ENCODE peak calls at places on chromosomes 12 and 14, in six cellular contexts. P, L, O, C, D and M are unnamed samples.

GRCh38 chr14:59482471-59483331 is 1.5 kb downstream of the L3HYPDH start:
- DNase-seq in L (peak), P (no peak), C (peak), O (peak), D (peak), M (no peak)

GRCh38 chr12:50786498-50787231 is 22.8 kb downstream of the ATF1 start:
- DNase-seq in O (peak), L (peak), C (peak), D (no peak), P (no peak), M (no peak)

GRCh38 chr12:124651508-124652273 is 84.3 kb upstream of the NCOR2 start:
- DNase-seq in O (no peak), D (no peak), L (no peak), P (no peak), C (no peak), M (peak)

GRCh38 chr12:49232940-49233841 is 31.7 kb upstream of the TUBA1C start:
- DNase-seq in C (no peak), D (peak), O (peak), P (peak), L (peak), M (peak)

GRCh38 chr12:79776111-79776510 is 85.3 kb upstream of the PAWR start:
- DNase-seq in P (no peak), C (peak), O (peak), D (no peak), L (peak), M (no peak)

GRCh38 chr14:104240426-104241157 is 102.2 kb downstream of the KIF26A start:
- DNase-seq in O (no peak), D (peak), L (no peak), C (no peak), P (peak), M (peak)

GRCh38 chr12:118960865-118961264 is 20.5 kb upstream of the SRRM4 start:
- DNase-seq in C (no peak), L (no peak), D (no peak), O (no peak), P (no peak), M (no peak)

GRCh38 chr12:46371718-46372130 is 849 bp downstream of the SLC38A2 start:
- DNase-seq in L (peak), D (peak), P (peak), O (no peak), C (peak), M (peak)

GRCh38 chr14:24960816-24961215 is 89.1 kb downstream of the STXBP6 start:
- DNase-seq in P (no peak), D (no peak), C (peak), O (peak), L (no peak), M (no peak)

GRCh38 chr12:117936722-117937484 is 31.9 kb downstream of the KSR2 start:
- DNase-seq in P (no peak), C (no peak), O (no peak), D (no peak), L (no peak), M (no peak)

GRCh38 chr12:68199127-68199526 is 26.5 kb downstream of the IL26 start:
- DNase-seq in C (no peak), P (no peak), D (no peak), O (no peak), L (no peak), M (no peak)

GRCh38 chr12:13277278-13277677 is 80.8 kb downstream of the EMP1 start:
- DNase-seq in L (no peak), D (no peak), C (no peak), O (no peak), P (no peak), M (no peak)

GRCh38 chr14:57871487-57872080 is 5.7 kb upstream of the SLC35F4 start:
- DNase-seq in D (peak), L (peak), O (peak), P (no peak), C (peak), M (no peak)

GRCh38 chr12:4535871-4536270 is 2.8 kb upstream of the RAD51AP1 start:
- DNase-seq in P (no peak), O (no peak), L (no peak), C (no peak), D (no peak), M (no peak)

GRCh38 chr12:69838086-69838440 is 13.0 kb downstream of the MYRFL start:
- DNase-seq in P (no peak), D (no peak), O (no peak), L (no peak), C (no peak), M (no peak)

DNA sequence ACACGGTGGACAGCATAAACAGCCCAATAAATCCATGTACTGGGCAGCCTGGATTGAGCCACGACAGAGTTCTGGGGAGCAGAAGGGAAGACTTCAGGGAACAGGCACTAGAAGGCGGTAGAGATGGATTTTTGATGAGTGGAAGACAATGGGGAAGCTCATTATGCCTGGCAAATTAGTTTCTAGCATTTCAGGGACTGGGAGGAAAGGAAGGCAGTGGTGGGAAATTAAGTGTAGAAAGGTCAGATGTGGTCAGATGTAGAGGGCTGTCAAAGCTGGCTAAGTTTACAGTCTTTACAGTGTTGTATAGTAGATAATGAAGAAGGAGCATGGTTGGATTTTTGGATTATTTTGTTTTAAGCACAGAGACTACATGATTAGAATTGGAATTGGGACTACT is 9.1 kb downstream of the EGLN3 start:
- DNase-seq in O (no peak), L (no peak), D (no peak), C (no peak), P (no peak), M (no peak)
- TF ChIP-seq CTCF in O (no peak), L (no peak), D (no peak), C (no peak), P (no peak), M (no peak)

DNA sequence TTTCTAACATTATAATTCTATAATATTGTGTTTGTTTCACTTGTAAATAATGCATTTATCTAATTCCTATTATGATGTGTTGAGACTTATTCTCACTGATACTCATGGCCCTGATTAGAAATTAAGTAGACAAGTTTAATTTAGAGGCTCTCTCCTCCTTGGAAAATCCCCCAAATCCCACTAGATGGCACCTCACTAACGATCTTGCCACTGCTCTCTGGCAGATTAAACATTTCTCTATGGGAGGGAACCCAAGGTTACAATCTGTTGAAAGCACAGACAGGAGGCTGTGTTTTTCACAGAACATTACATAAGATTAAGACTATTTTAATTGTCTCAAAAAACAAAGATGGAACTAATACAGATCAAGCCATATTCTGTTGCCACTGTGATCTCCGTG is 318.7 kb downstream of the LRFN5 start:
- DNase-seq in C (no peak), L (peak), O (no peak), P (no peak), D (peak), M (no peak)
- TF ChIP-seq CTCF in C (no peak), L (peak), O (peak), P (peak), D (peak), M (no peak)

GRCh38 chr14:93736378-93737014 is 51.8 kb downstream of the PRIMA1 start:
- DNase-seq in P (no peak), C (no peak), L (no peak), O (no peak), D (peak), M (peak)
- TF ChIP-seq CTCF in P (peak), C (no peak), L (no peak), O (no peak), D (no peak), M (no peak)

GRCh38 chr14:95998656-95999055 is 40.5 kb upstream of the C14orf132 start:
- DNase-seq in C (peak), L (peak), D (peak), P (no peak), O (peak), M (no peak)
- TF ChIP-seq CTCF in C (peak), L (peak), D (peak), P (peak), O (peak), M (no peak)

DNA sequence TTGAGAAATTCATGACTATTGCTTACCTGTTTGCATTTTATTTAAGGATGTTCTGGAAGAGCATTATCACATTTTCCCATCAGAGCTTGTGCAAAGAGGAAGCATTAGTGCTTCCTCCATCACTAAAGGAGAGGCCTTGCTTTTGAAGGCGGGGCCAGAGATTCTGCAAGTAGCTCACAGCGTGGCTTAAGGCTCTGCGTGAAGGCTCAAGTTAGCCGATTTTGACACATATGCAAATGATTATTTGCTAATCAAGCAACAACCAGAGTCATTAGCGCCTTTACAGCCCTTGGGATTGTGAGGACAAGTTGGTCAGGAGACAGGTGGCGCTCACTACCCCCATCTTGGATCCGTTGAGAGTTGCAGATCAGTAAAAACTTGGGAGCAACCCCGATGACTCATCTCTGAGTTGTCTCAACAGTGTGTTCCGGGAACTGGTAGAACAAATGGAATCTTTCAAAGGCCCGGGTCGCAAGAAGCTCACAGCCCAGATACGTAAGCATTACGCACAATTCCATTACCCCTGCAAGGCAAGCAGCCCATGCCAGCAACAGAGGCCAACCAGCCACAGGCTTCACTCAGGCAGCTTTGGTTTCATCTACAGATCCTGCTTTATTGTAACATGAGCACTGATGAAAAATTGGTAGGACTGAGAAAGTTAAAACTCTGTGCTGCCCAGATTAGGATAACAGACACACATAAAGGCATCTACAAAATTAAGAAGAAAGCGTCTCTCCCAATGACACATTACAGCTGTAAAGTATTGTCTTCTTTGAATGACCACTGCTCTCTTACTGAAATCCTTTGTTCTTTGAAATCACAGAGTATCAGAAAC is 34.9 kb upstream of the SPTSSA start:
- DNase-seq in L (peak), C (peak), P (no peak), D (no peak), O (peak), M (peak)
- TF ChIP-seq CTCF in L (peak), C (peak), P (no peak), D (peak), O (peak), M (peak)

GRCh38 chr12:99055294-99055693 is 410.2 kb downstream of the APAF1 start:
- DNase-seq in P (no peak), L (no peak), C (no peak), O (no peak), D (no peak), M (no peak)

GRCh38 chr12:99053599-99054362 is 408.7 kb downstream of the APAF1 start:
- DNase-seq in C (no peak), O (peak), D (no peak), P (no peak), L (no peak), M (no peak)

GRCh38 chr12:99054601-99055128 is 409.6 kb downstream of the APAF1 start:
- DNase-seq in C (no peak), P (no peak), L (no peak), O (no peak), D (no peak), M (no peak)

GRCh38 chr12:99057670-99058069 is 412.6 kb downstream of the APAF1 start:
- DNase-seq in O (no peak), C (no peak), P (no peak), D (no peak), L (no peak), M (no peak)

GRCh38 chr12:99056186-99056585 is 411.1 kb downstream of the APAF1 start:
- DNase-seq in C (no peak), O (no peak), L (no peak), D (no peak), P (no peak), M (no peak)
- TF ChIP-seq CTCF in C (no peak), O (no peak), L (no peak), D (no peak), P (no peak), M (no peak)

DNA sequence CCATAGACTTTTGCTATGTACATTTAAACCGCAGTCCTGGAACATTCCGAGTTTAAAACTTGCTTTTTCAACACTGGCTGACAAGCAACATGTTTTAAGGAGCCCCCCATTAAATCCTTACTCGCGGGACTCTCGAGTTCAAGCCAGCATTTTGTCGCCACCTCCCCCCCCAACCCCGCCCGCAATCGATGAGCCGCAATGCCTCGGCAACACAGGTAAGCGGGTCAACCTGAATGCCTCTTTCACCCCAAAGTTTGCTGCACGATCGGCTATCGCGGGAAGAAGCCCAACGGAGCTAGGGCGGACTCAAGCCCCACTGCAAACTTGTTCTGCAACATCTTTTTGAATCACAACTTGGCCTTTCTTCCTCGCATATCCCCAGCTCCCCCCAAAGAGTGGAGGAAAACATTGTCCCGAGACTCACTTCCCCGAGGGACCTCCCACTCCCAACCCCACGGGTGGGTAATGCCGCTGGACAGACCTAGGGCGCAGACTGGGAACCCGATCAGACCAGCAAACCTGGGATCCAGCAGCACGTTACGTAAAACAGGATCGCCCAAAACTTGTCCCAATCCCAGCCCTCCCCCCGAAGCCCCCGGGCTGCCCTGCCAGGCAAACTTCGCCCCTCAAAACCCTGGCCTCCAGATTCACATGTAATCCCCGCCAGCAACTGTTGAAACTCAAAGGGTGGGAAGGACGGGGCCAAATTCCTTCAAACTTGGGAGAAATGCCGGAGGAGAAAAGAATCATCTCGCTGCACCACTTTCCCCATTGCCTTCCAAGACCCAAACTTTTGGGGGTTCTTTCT is 641 bp downstream of the ZFP36L1 start:
- DNase-seq in D (no peak), O (no peak), P (peak), L (no peak), C (no peak), M (no peak)
- TF ChIP-seq CTCF in D (no peak), O (no peak), P (no peak), L (no peak), C (no peak), M (no peak)

GRCh38 chr12:27219693-27220056 is 24.4 kb upstream of the STK38L start:
- DNase-seq in C (no peak), O (no peak), P (no peak), L (no peak), D (no peak), M (no peak)

GRCh38 chr12:27217590-27217989 is 26.5 kb upstream of the STK38L start:
- DNase-seq in O (no peak), P (no peak), L (no peak), C (no peak), D (no peak), M (no peak)

GRCh38 chr12:27221625-27222387 is 22.3 kb upstream of the STK38L start:
- DNase-seq in D (no peak), L (no peak), O (no peak), P (no peak), C (no peak), M (no peak)

GRCh38 chr12:27220057-27220987 is 23.8 kb upstream of the STK38L start:
- DNase-seq in L (peak), O (peak), C (no peak), D (no peak), P (no peak), M (no peak)

GRCh38 chr12:27220988-27221345 is 23.1 kb upstream of the STK38L start:
- DNase-seq in D (no peak), O (no peak), C (no peak), L (no peak), P (no peak), M (no peak)
- TF ChIP-seq CTCF in D (no peak), O (no peak), C (no peak), L (no peak), P (no peak), M (no peak)

DNA sequence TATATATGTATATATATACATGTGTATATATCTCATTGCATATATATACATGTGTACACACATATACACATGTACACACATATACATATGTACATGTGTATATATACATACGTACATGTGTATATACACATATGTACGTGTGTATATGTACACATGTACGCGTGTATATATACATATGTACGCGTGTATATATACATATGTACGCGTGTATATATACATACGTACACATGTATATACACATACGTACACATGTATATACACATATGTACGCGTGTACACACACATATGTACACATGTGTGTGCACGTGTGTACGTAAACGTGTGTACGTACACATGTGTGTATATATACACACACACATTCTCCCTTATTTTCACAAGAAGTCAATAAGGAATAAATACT is 141.6 kb upstream of the TMCC3 start:
- DNase-seq in D (no peak), C (no peak), L (no peak), O (no peak), P (no peak), M (no peak)
- TF ChIP-seq CTCF in D (no peak), C (no peak), L (no peak), O (no peak), P (no peak), M (no peak)

GRCh38 chr12:76879710-76880025 is 849 bp upstream of the CSRP2 start:
- DNase-seq in O (no peak), L (no peak), C (no peak), D (no peak), P (no peak), M (no peak)

GRCh38 chr12:76878899-76879709 is at the start of gene CSRP2:
- DNase-seq in P (peak), O (peak), L (peak), C (peak), D (peak), M (peak)

GRCh38 chr12:76880156-76881023 is 1.6 kb upstream of the CSRP2 start:
- DNase-seq in L (peak), P (no peak), O (no peak), C (no peak), D (peak), M (no peak)

GRCh38 chr12:76876696-76877229 is 2.1 kb downstream of the CSRP2 start:
- DNase-seq in L (no peak), P (no peak), C (no peak), O (no peak), D (no peak), M (no peak)

DNA sequence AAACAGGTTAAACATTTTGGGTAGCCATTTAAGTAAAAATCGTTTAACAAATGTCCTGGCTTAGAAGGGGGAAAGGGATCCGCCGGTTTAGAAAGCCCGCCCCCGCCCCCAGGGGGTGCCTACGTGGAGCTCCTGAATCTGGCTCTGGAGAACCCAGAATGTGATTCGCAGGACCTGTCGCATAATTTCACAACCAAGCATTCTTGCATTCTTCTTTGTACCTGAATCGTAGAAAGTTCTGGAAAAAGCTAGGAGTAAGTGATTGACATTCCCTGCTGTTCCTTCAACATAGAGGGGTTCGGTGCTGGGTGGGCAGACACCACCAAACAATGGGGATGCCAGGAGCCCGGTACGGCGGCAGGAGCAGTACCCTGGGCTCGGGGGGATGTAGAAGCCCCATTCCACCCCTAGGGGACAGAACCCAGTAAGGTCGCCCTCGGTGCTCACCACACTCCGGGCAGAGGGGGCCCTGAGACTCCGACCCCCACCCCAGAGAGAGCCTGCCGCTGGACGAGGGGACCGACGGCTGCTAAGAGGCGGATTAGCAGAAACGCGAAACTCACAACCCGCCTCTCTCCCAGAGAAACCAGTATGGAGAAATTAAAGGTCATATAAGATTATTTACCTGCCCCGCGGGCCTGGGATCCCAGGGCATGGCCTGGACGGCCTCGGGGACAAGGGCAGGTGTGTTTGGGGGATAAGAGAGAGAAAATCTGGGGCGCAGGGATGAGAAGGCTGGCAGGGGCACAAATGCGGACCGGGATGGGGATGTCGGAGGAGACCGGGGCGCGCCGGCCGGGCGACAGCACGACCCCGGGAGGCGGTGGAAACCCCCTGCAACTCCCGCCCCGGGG is 547 bp downstream of the CSRP2 start:
- DNase-seq in D (peak), C (no peak), O (no peak), L (peak), P (peak), M (peak)
- TF ChIP-seq CTCF in D (peak), C (peak), O (no peak), L (peak), P (peak), M (no peak)